ENCODE peak calls at places on chromosomes 4 and X, in four cellular contexts. Q is Panc1, H is OCI-LY7, T is RWPE1. D is an unnamed sample.
A peak's percentile ranks its signal among the peaks of the same experiment; 100 is the strongest.

GRCh38 chr4:3340703-3341088 is 47.9 kb downstream of the RGS12 start:
- DNase-seq in Q (no peak), H (no peak), T (peak; percentile 3), D (no peak)

GRCh38 chrX:29813174-29813573 is 402.2 kb upstream of the MAGEB2 start:
- DNase-seq in Q (no peak), H (no peak), T (no peak), D (no peak)

GRCh38 chr4:146098978-146099377 is 76.5 kb upstream of the LSM6 start:
- DNase-seq in Q (no peak), H (no peak), T (no peak), D (no peak)

GRCh38 chrX:39309018-39309620 is 507.9 kb downstream of the MID1IP1 start:
- DNase-seq in Q (no peak), H (no peak), T (no peak), D (no peak)

GRCh38 chr4:110902500-110902899 is 279.6 kb upstream of the PITX2 start:
- DNase-seq in Q (no peak), H (no peak), T (peak; percentile 14), D (no peak)

GRCh38 chr4:119300072-119300387 is 21.9 kb downstream of the FABP2 start:
- DNase-seq in Q (no peak), H (no peak), T (peak; percentile 28), D (no peak)

GRCh38 chrX:16653424-16653823 is 3.5 kb downstream of the S100G start:
- DNase-seq in Q (no peak), H (no peak), T (no peak), D (no peak)

GRCh38 chr4:148007303-148007702 is 275.4 kb downstream of the ARHGAP10 start:
- DNase-seq in Q (peak; percentile 39), H (no peak), T (peak; percentile 95), D (peak; percentile 53)

GRCh38 chrX:100649550-100650356 is 5.8 kb downstream of the SRPX2 start:
- DNase-seq in Q (no peak), H (no peak), T (peak; percentile 43), D (no peak)

GRCh38 chrX:11733614-11734013 is 24.4 kb upstream of the MSL3 start:
- DNase-seq in Q (no peak), H (no peak), T (no peak), D (no peak)
- TF ChIP-seq CTCF in Q (no peak), H (no peak), T (no peak), D (no peak)

DNA sequence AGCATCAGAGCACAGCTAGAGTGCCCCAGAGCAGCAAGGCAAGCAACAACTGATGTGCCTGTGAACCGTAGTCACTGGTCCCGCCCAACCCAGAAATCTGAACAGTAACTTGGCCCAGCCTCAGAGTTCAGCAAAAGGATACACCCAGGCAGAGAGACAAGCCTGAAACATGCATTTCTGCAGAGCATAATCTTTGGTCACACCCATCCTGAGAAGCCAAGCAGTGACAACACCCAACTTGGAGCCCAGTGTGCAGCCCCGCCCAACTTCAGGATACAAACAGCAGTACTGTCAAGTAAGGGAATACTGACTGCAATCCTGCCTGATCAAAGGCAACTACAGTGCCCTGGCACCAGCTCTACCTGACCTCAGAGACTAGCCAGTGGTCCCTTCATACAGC is 78.9 kb downstream of the CCDC160 start:
- DNase-seq in Q (no peak), H (no peak), T (peak; percentile 5), D (no peak)
- TF ChIP-seq CTCF in Q (no peak), H (no peak), T (no peak), D (no peak)

GRCh38 chr4:45453258-45453841 is 670.5 kb downstream of the GABRG1 start:
- DNase-seq in Q (peak; percentile 7), H (peak; percentile 2), T (peak; percentile 10), D (no peak)
- TF ChIP-seq CTCF in Q (peak; percentile 54), H (peak; percentile 65), T (peak; percentile 66), D (no peak)

DNA sequence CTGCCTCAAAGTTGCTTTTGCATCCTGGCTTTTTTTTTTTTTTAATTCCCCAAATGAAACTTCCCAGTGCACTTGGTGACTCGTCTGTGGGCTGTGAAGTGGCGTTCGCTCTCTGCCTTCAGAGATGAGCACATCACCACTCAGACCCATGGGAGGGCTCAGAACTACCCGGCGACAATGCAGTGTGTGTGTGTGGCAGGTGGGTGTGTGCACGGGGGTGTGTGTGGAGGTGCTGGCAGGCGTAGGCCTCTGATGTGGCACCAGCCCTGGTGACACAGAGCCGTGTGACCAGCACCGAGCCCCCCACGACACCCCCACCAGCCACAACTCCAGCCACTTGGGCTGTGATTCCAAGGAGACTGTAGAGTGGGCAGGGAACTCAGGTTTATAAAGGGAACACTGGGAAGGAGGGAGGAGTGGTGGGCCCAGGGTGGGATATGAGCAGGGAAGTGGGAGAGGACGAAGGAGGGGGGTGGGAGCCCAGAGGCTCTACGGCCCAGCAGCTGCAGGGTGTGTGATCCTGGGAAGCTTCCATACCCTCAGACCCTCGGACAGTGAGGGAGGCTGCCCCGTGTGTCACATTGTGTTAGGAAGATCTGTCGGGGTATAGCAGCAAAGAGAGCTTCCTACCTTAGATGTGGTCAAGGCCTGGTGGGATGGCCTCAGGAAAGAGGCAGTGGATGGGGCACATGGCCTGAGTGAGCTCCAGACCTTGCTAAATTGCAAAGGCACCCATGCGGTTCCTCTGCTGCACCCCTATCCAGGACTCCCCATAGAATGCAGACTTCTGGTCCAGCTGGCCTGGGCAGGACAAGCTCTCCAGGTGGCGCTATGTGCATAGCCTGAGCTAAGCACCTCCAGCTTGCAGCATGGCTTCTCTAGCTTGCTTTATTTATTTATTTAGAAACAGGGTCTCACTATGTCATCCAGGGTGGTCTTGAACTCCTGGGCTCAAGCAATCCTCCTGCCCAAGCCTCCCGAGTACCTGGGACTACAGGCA is 5.8 kb upstream of the WFS1 start:
- DNase-seq in Q (no peak), H (peak; percentile 71), T (no peak), D (no peak)
- TF ChIP-seq CTCF in Q (peak; percentile 76), H (peak; percentile 82), T (no peak), D (no peak)

DNA sequence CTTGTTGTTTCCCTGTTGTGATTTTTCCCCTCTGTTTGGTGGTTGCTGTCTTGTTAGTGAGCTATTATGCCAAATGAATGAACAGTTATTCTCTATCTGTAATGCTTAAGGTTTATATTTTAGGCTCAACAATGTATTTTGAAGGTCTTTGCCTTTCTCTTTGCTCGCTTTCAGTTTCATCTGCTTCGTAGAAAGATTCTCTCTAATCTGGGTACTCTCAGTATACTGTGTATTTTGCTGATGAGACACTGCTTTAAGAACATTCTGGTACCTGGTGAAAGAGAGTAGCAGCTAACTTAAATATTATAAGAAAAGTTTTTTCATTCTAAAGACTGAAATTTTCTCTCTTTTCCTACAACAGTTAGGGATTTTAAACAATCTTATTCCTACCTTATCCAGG is 1274.7 kb upstream of the PABPC4L start:
- DNase-seq in Q (no peak), H (no peak), T (no peak), D (no peak)
- TF ChIP-seq CTCF in Q (no peak), H (no peak), T (no peak), D (no peak)

DNA sequence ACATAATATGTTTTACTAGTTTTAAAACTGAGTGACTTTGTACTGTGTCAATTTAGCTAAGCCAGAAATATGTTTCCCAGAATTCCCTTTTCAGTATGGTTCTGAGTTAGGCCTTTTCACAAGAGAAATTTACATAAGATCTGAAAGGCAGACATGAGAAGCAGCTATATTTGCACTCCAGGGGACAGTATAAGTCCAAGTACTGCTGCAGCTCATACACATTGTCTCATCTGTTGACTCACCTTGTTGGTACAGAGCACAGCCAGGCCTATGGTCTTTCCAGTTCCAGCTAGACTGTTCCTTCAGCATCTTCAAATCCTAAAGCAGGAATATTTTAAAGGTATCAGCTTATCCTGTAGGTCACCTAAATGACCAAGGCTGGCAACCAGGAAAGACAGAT is 53.5 kb downstream of the BMP3 start:
- DNase-seq in Q (peak; percentile 17), H (no peak), T (peak; percentile 18), D (no peak)
- TF ChIP-seq CTCF in Q (peak; percentile 26), H (no peak), T (no peak), D (no peak)

DNA sequence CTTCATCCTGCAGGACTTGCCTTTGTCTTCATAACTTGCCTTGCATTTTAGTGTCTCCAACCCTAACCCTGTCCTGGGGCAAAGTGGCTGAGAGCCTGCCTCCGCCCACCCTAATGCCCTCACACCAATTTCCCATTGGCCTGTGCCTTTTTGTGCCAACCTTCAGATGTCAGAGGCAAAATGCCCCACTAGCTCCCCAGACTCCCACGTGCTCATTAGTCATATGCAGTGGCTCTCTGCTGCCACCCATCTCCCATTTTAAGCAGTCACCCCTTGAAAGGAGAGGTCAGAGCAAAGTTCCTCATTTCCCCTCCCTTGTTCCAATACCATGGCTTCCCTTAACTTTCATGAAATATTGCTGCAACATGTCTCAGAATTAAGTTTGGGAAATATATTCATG is 74.8 kb upstream of the PASD1 start:
- DNase-seq in Q (no peak), H (peak; percentile 2), T (peak; percentile 7), D (no peak)
- TF ChIP-seq CTCF in Q (peak; percentile 40), H (peak; percentile 59), T (no peak), D (no peak)